ENCODE peak calls at places on chromosomes 12 and 14, in six cellular contexts. One of them, this sample, is unnamed.

GRCh38 chr14:100362311-100362927 is 39.3 kb downstream of the SLC25A47 start:
- DNase-seq in NCI-H1417 treated with DMSO at 0.1 percent for 48 hours: no peak
- DNase-seq in NCI-H1105 treated with DMSO at 0.1 percent for 48 hours: no peak
- DNase-seq in retina: no peak
- DNase-seq in psoas muscle: no peak
- DNase-seq in choroid plexus epithelial cell: no peak
- DNase-seq in this sample: peak

GRCh38 chr12:27101290-27101689 is 18.9 kb upstream of the C12orf71 start:
- DNase-seq in NCI-H1417 treated with DMSO at 0.1 percent for 48 hours: no peak
- DNase-seq in NCI-H1105 treated with DMSO at 0.1 percent for 48 hours: no peak
- DNase-seq in retina: no peak
- DNase-seq in psoas muscle: no peak
- DNase-seq in choroid plexus epithelial cell: no peak
- DNase-seq in this sample: peak

GRCh38 chr12:64450711-64451486 is 1.0 kb upstream of the TBK1 start:
- DNase-seq in NCI-H1417 treated with DMSO at 0.1 percent for 48 hours: no peak
- DNase-seq in NCI-H1105 treated with DMSO at 0.1 percent for 48 hours: peak
- DNase-seq in retina: peak
- DNase-seq in psoas muscle: no peak
- DNase-seq in choroid plexus epithelial cell: peak
- DNase-seq in this sample: peak

GRCh38 chr12:50103767-50104321 is at the start of gene GPD1:
- DNase-seq in NCI-H1417 treated with DMSO at 0.1 percent for 48 hours: peak
- DNase-seq in NCI-H1105 treated with DMSO at 0.1 percent for 48 hours: peak
- DNase-seq in retina: peak
- DNase-seq in psoas muscle: peak
- DNase-seq in choroid plexus epithelial cell: peak
- DNase-seq in this sample: peak

GRCh38 chr12:44717612-44718011 is 158.5 kb downstream of the NELL2 start:
- DNase-seq in NCI-H1417 treated with DMSO at 0.1 percent for 48 hours: no peak
- DNase-seq in NCI-H1105 treated with DMSO at 0.1 percent for 48 hours: peak
- DNase-seq in retina: no peak
- DNase-seq in psoas muscle: no peak
- DNase-seq in choroid plexus epithelial cell: no peak
- DNase-seq in this sample: no peak

GRCh38 chr12:124913474-124914391 is 717 bp downstream of the UBC start:
- DNase-seq in NCI-H1417 treated with DMSO at 0.1 percent for 48 hours: no peak
- DNase-seq in NCI-H1105 treated with DMSO at 0.1 percent for 48 hours: no peak
- DNase-seq in retina: peak
- DNase-seq in psoas muscle: peak
- DNase-seq in choroid plexus epithelial cell: peak
- DNase-seq in this sample: peak

GRCh38 chr12:101620762-101621133 is 26.0 kb downstream of the MYBPC1 start:
- DNase-seq in NCI-H1417 treated with DMSO at 0.1 percent for 48 hours: no peak
- DNase-seq in NCI-H1105 treated with DMSO at 0.1 percent for 48 hours: no peak
- DNase-seq in retina: no peak
- DNase-seq in psoas muscle: no peak
- DNase-seq in choroid plexus epithelial cell: no peak
- DNase-seq in this sample: no peak

GRCh38 chr14:49505026-49505766 is 81.0 kb downstream of the RPS29 start:
- DNase-seq in NCI-H1417 treated with DMSO at 0.1 percent for 48 hours: no peak
- DNase-seq in NCI-H1105 treated with DMSO at 0.1 percent for 48 hours: no peak
- DNase-seq in retina: no peak
- DNase-seq in psoas muscle: no peak
- DNase-seq in choroid plexus epithelial cell: peak
- DNase-seq in this sample: peak

GRCh38 chr12:116551952-116552749 is 7.0 kb upstream of the MAP1LC3B2 start:
- DNase-seq in NCI-H1417 treated with DMSO at 0.1 percent for 48 hours: no peak
- DNase-seq in NCI-H1105 treated with DMSO at 0.1 percent for 48 hours: no peak
- DNase-seq in retina: no peak
- DNase-seq in psoas muscle: no peak
- DNase-seq in choroid plexus epithelial cell: peak
- DNase-seq in this sample: peak

GRCh38 chr12:6333029-6333428 is 8.8 kb downstream of the TNFRSF1A start:
- DNase-seq in NCI-H1417 treated with DMSO at 0.1 percent for 48 hours: no peak
- DNase-seq in NCI-H1105 treated with DMSO at 0.1 percent for 48 hours: no peak
- DNase-seq in retina: no peak
- DNase-seq in psoas muscle: peak
- DNase-seq in choroid plexus epithelial cell: no peak
- DNase-seq in this sample: no peak

GRCh38 chr14:59246566-59246965 is 58.1 kb downstream of the DAAM1 start:
- DNase-seq in NCI-H1417 treated with DMSO at 0.1 percent for 48 hours: no peak
- DNase-seq in NCI-H1105 treated with DMSO at 0.1 percent for 48 hours: no peak
- DNase-seq in retina: no peak
- DNase-seq in psoas muscle: no peak
- DNase-seq in choroid plexus epithelial cell: no peak
- DNase-seq in this sample: peak

GRCh38 chr12:103715494-103715893 is 125.5 kb downstream of the NT5DC3 start:
- DNase-seq in NCI-H1417 treated with DMSO at 0.1 percent for 48 hours: no peak
- DNase-seq in NCI-H1105 treated with DMSO at 0.1 percent for 48 hours: no peak
- DNase-seq in retina: no peak
- DNase-seq in psoas muscle: no peak
- DNase-seq in choroid plexus epithelial cell: no peak
- DNase-seq in this sample: no peak

GRCh38 chr12:71441350-71441748 is 1.8 kb downstream of the LGR5 start:
- DNase-seq in NCI-H1417 treated with DMSO at 0.1 percent for 48 hours: no peak
- DNase-seq in NCI-H1105 treated with DMSO at 0.1 percent for 48 hours: no peak
- DNase-seq in retina: no peak
- DNase-seq in psoas muscle: no peak
- DNase-seq in choroid plexus epithelial cell: no peak
- DNase-seq in this sample: no peak

GRCh38 chr12:116065561-116065960 is 211.9 kb downstream of the MED13L start:
- DNase-seq in NCI-H1417 treated with DMSO at 0.1 percent for 48 hours: no peak
- DNase-seq in NCI-H1105 treated with DMSO at 0.1 percent for 48 hours: no peak
- DNase-seq in retina: peak
- DNase-seq in psoas muscle: no peak
- DNase-seq in choroid plexus epithelial cell: peak
- DNase-seq in this sample: no peak

GRCh38 chr12:104749555-104749954 is 208.5 kb downstream of the SLC41A2 start:
- DNase-seq in NCI-H1417 treated with DMSO at 0.1 percent for 48 hours: no peak
- DNase-seq in NCI-H1105 treated with DMSO at 0.1 percent for 48 hours: no peak
- DNase-seq in retina: peak
- DNase-seq in psoas muscle: no peak
- DNase-seq in choroid plexus epithelial cell: no peak
- DNase-seq in this sample: no peak

GRCh38 chr12:108890208-108890607 is 10.3 kb downstream of the DAO start:
- DNase-seq in NCI-H1417 treated with DMSO at 0.1 percent for 48 hours: no peak
- DNase-seq in NCI-H1105 treated with DMSO at 0.1 percent for 48 hours: no peak
- DNase-seq in retina: no peak
- DNase-seq in psoas muscle: no peak
- DNase-seq in choroid plexus epithelial cell: peak
- DNase-seq in this sample: peak

GRCh38 chr12:122368361-122369073 is 54.0 kb downstream of the CLIP1 start:
- DNase-seq in NCI-H1417 treated with DMSO at 0.1 percent for 48 hours: peak
- DNase-seq in NCI-H1105 treated with DMSO at 0.1 percent for 48 hours: peak
- DNase-seq in retina: no peak
- DNase-seq in psoas muscle: no peak
- DNase-seq in choroid plexus epithelial cell: peak
- DNase-seq in this sample: peak

GRCh38 chr12:116319851-116320621 is 42.5 kb upstream of the MED13L start:
- DNase-seq in NCI-H1417 treated with DMSO at 0.1 percent for 48 hours: no peak
- DNase-seq in NCI-H1105 treated with DMSO at 0.1 percent for 48 hours: peak
- DNase-seq in retina: no peak
- DNase-seq in psoas muscle: peak
- DNase-seq in choroid plexus epithelial cell: peak
- DNase-seq in this sample: peak

GRCh38 chr14:59836116-59836515 is 34.5 kb downstream of the RTN1 start:
- DNase-seq in NCI-H1417 treated with DMSO at 0.1 percent for 48 hours: no peak
- DNase-seq in NCI-H1105 treated with DMSO at 0.1 percent for 48 hours: no peak
- DNase-seq in retina: no peak
- DNase-seq in psoas muscle: no peak
- DNase-seq in choroid plexus epithelial cell: no peak
- DNase-seq in this sample: no peak

GRCh38 chr12:42360747-42361403 is 34.9 kb downstream of the PPHLN1 start:
- DNase-seq in NCI-H1417 treated with DMSO at 0.1 percent for 48 hours: no peak
- DNase-seq in NCI-H1105 treated with DMSO at 0.1 percent for 48 hours: no peak
- DNase-seq in retina: no peak
- DNase-seq in psoas muscle: no peak
- DNase-seq in choroid plexus epithelial cell: peak
- DNase-seq in this sample: no peak

GRCh38 chr12:80937391-80938238 is at the start of gene LIN7A:
- DNase-seq in NCI-H1417 treated with DMSO at 0.1 percent for 48 hours: no peak
- DNase-seq in NCI-H1105 treated with DMSO at 0.1 percent for 48 hours: peak
- DNase-seq in retina: no peak
- DNase-seq in psoas muscle: peak
- DNase-seq in choroid plexus epithelial cell: peak
- DNase-seq in this sample: peak

GRCh38 chr14:97930191-97930590 is 1133.0 kb downstream of the VRK1 start:
- DNase-seq in NCI-H1417 treated with DMSO at 0.1 percent for 48 hours: no peak
- DNase-seq in NCI-H1105 treated with DMSO at 0.1 percent for 48 hours: no peak
- DNase-seq in retina: peak
- DNase-seq in psoas muscle: no peak
- DNase-seq in choroid plexus epithelial cell: no peak
- DNase-seq in this sample: no peak

GRCh38 chr14:49961270-49962222 is 68.7 kb downstream of the ARF6 start:
- DNase-seq in NCI-H1417 treated with DMSO at 0.1 percent for 48 hours: no peak
- DNase-seq in NCI-H1105 treated with DMSO at 0.1 percent for 48 hours: no peak
- DNase-seq in retina: no peak
- DNase-seq in psoas muscle: no peak
- DNase-seq in choroid plexus epithelial cell: peak
- DNase-seq in this sample: peak

GRCh38 chr14:104937694-104938365 is 13.2 kb downstream of the PLD4 start:
- DNase-seq in NCI-H1417 treated with DMSO at 0.1 percent for 48 hours: no peak
- DNase-seq in NCI-H1105 treated with DMSO at 0.1 percent for 48 hours: no peak
- DNase-seq in retina: no peak
- DNase-seq in psoas muscle: no peak
- DNase-seq in choroid plexus epithelial cell: no peak
- DNase-seq in this sample: no peak

GRCh38 chr14:21205678-21206581 is 50.1 kb upstream of the OR5AU1 start:
- DNase-seq in NCI-H1417 treated with DMSO at 0.1 percent for 48 hours: no peak
- DNase-seq in NCI-H1105 treated with DMSO at 0.1 percent for 48 hours: no peak
- DNase-seq in retina: no peak
- DNase-seq in psoas muscle: no peak
- DNase-seq in choroid plexus epithelial cell: no peak
- DNase-seq in this sample: no peak